ENCODE peak calls at places on chromosome 21, in eight cellular contexts. J is HFFc6; G is endothelial cell; H is brain microvascular endothelial cell; K is heart left ventricle; L is kidney; V is nephron progenitor cell; A is CD8-positive, alpha-beta T cell. M is an unnamed sample.

GRCh38 chr21:15272591-15272990 is 207.8 kb upstream of the NRIP1 start:
- DNase-seq in A (no peak), G (no peak), J (no peak), V (no peak), H (no peak), K (no peak), L (no peak), M (no peak)

GRCh38 chr21:42554251-42554937 is 40.7 kb downstream of the SLC37A1 start:
- DNase-seq in J (no peak), A (no peak), L (no peak), K (peak), G (no peak), V (no peak), H (no peak), M (no peak)

GRCh38 chr21:33205476-33205875 is 24.3 kb upstream of the IFNAR2 start:
- DNase-seq in J (no peak), K (no peak), L (no peak), G (no peak), A (no peak), H (no peak), V (no peak), M (no peak)

GRCh38 chr21:33157303-33157702 is 72.4 kb upstream of the IFNAR2 start:
- DNase-seq in L (no peak), V (peak), G (no peak), H (no peak), K (no peak), J (no peak), A (no peak), M (no peak)

GRCh38 chr21:46056450-46056903 is 41.4 kb upstream of the COL6A2 start:
- DNase-seq in H (peak), J (peak), L (peak), K (peak), V (no peak), G (no peak), A (no peak), M (peak)

GRCh38 chr21:16279658-16280581 is 550.1 kb downstream of the USP25 start:
- DNase-seq in H (peak), J (peak), L (peak), G (no peak), K (peak), V (peak), A (no peak), M (peak)

GRCh38 chr21:25054689-25055088 is 552.6 kb downstream of the MRPL39 start:
- DNase-seq in J (no peak), L (no peak), G (no peak), V (no peak), K (no peak), H (no peak), A (no peak), M (no peak)

GRCh38 chr21:15617968-15618367 is 111.8 kb upstream of the USP25 start:
- DNase-seq in J (no peak), L (no peak), V (no peak), K (no peak), A (no peak), H (peak), G (no peak), M (peak)

GRCh38 chr21:32423320-32423719 is 10.8 kb downstream of the EVA1C start:
- DNase-seq in A (no peak), K (no peak), L (no peak), J (peak), H (peak), V (no peak), G (no peak), M (peak)

GRCh38 chr21:30408782-30409494 is 13.1 kb downstream of the KRTAP13-1 start:
- DNase-seq in A (no peak), L (no peak), K (peak), G (peak), J (no peak), H (peak), V (peak), M (peak)

GRCh38 chr21:34983680-34984086 is 65.4 kb downstream of the RUNX1 start:
- DNase-seq in K (no peak), L (no peak), V (no peak), H (peak), J (peak), G (no peak), A (peak), M (no peak)

GRCh38 chr21:34986561-34987533 is 62.3 kb downstream of the RUNX1 start:
- DNase-seq in H (peak), V (no peak), A (peak), L (no peak), G (no peak), K (no peak), J (peak), M (peak)

GRCh38 chr21:34987673-34988072 is 61.4 kb downstream of the RUNX1 start:
- DNase-seq in V (no peak), J (no peak), H (no peak), A (no peak), K (no peak), L (no peak), G (no peak), M (no peak)

GRCh38 chr21:34981793-34982192 is 67.3 kb downstream of the RUNX1 start:
- DNase-seq in J (no peak), V (no peak), G (no peak), H (no peak), A (no peak), K (no peak), L (no peak), M (no peak)

GRCh38 chr21:34984356-34984755 is 64.7 kb downstream of the RUNX1 start:
- DNase-seq in H (no peak), V (no peak), A (no peak), L (no peak), J (no peak), K (no peak), G (no peak), M (no peak)
- TF ChIP-seq CTCF in H (no peak), V (no peak), A (no peak), L (no peak), J (no peak), K (no peak), G (no peak), M (no peak)

GRCh38 chr21:17529648-17530047 is 16.8 kb downstream of the CXADR start:
- DNase-seq in J (no peak), H (no peak), A (no peak), V (no peak), G (no peak), L (no peak), K (no peak), M (no peak)
- TF ChIP-seq CTCF in J (no peak), H (no peak), A (no peak), V (no peak), G (no peak), L (no peak), K (no peak), M (no peak)

GRCh38 chr21:44911384-44912157 is 9.1 kb downstream of the ITGB2 start:
- DNase-seq in V (no peak), J (no peak), A (peak), H (no peak), L (peak), G (no peak), K (peak), M (no peak)
- TF ChIP-seq CTCF in V (no peak), J (peak), A (peak), H (peak), L (peak), G (no peak), K (no peak), M (no peak)

GRCh38 chr21:36544545-36544944 is 64.6 kb upstream of the CLDN14 start:
- DNase-seq in G (no peak), L (no peak), V (no peak), A (no peak), H (no peak), K (no peak), J (no peak), M (no peak)

GRCh38 chr21:36543924-36544323 is 64.0 kb upstream of the CLDN14 start:
- DNase-seq in G (no peak), L (no peak), H (no peak), K (no peak), A (no peak), V (no peak), J (no peak), M (no peak)

GRCh38 chr21:36540700-36541099 is 60.8 kb upstream of the CLDN14 start:
- DNase-seq in V (no peak), A (no peak), K (no peak), G (no peak), L (no peak), J (no peak), H (no peak), M (no peak)

GRCh38 chr21:36541721-36542139 is 61.8 kb upstream of the CLDN14 start:
- DNase-seq in G (no peak), J (no peak), K (no peak), A (no peak), H (no peak), V (no peak), L (no peak), M (no peak)

DNA sequence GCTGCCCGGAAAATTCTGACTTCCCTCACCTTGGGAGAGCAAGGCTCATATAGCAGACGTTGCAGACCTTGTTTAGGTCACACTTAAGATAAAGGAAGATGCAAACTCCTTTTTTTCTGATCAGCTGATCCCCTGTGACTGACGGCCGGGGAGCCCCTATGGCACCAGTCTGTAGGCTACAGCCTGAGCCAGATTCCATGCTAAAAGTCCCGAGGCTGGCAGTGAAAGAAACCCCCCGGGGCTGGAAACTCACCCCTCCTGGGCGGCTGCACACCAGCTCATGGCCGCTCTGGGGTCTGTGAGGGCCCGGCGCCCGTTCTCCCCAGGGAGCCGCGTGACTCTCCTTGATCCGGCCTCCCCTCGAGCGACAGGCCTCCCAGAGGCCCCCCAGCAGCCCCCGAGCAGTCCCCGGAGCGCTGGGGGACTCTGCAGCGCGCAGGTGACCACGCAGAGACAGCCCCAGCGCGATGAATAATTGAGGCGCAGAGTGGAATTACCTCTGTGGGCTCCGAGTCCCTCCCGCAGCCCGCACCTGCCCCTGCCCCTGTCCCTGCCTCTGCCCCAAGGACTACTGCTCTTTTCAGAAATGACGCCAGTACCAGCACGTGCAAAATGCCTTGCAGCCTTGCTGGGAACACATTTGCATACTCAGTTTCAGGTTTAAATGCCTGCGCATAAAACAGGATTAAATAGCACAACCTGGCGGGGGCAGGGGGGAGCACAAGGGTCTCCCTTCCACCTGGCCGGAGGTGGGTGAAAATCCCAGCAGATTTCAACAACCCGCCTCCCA is 62.6 kb upstream of the CLDN14 start:
- DNase-seq in J (no peak), V (no peak), K (no peak), A (no peak), H (no peak), L (no peak), G (no peak), M (no peak)
- TF ChIP-seq CTCF in J (peak), V (no peak), K (no peak), A (no peak), H (no peak), L (peak), G (peak), M (no peak)

GRCh38 chr21:27362249-27362648 is 395.4 kb upstream of the ADAMTS5 start:
- DNase-seq in V (no peak), A (no peak), G (no peak), J (no peak), L (no peak), K (no peak), H (no peak), M (no peak)
- TF ChIP-seq CTCF in V (no peak), A (no peak), G (no peak), J (peak), L (no peak), K (peak), H (peak), M (peak)

M was measured in osteoblast.